ENCODE peak calls at places on chromosome 19, in nine cellular contexts. W is HCT116; K is GM23248; A is mesenchymal stem cell; O is CD8-positive, alpha-beta memory T cell; H is OCI-LY7; M is right lobe of liver; G is A549; B is breast epithelium. S is an unnamed sample.

GRCh38 chr19:42985588-42985987 is 40.7 kb downstream of the PSG11 start:
- DNase-seq in W (no peak), K (no peak), A (no peak), O (no peak), H (no peak), M (no peak), G (no peak), B (no peak), S (no peak)

GRCh38 chr19:12139309-12139708 is 841 bp downstream of the ZNF20 start:
- DNase-seq in W (no peak), K (peak; percentile 53), A (peak; percentile 32), O (no peak), H (no peak), M (no peak), G (no peak), B (no peak), S (no peak)

GRCh38 chr19:9913237-9914000 is 22.9 kb downstream of the OLFM2 start:
- DNase-seq in W (no peak), K (peak; percentile 63), A (peak; percentile 26), O (no peak), H (no peak), M (no peak), G (no peak), B (no peak), S (no peak)

GRCh38 chr19:33063356-33064116 is 1.2 kb downstream of the RHPN2 start:
- DNase-seq in W (no peak), K (no peak), A (peak; percentile 37), O (no peak), H (peak; percentile 13), M (peak; percentile 52), G (peak; percentile 67), B (no peak), S (no peak)

GRCh38 chr19:13693933-13694332 is 70.4 kb upstream of the MRI1 start:
- DNase-seq in W (no peak), K (no peak), A (no peak), O (no peak), H (no peak), M (no peak), G (no peak), B (no peak), S (no peak)

GRCh38 chr19:38361633-38362075 is 12.7 kb upstream of the PSMD8 start:
- DNase-seq in W (peak; percentile 73), K (peak; percentile 87), A (peak; percentile 83), O (peak; percentile 48), H (peak; percentile 82), M (peak; percentile 58), G (peak; percentile 96), B (peak; percentile 83), S (peak; percentile 78)

GRCh38 chr19:41226053-41226873 is 7.2 kb downstream of the AXL start:
- DNase-seq in W (peak; percentile 72), K (peak; percentile 96), A (peak; percentile 89), O (peak; percentile 21), H (no peak), M (peak; percentile 66), G (peak; percentile 95), B (peak; percentile 63), S (peak; percentile 37)

GRCh38 chr19:40363128-40363527 is 14.6 kb downstream of the PLD3 start:
- DNase-seq in W (no peak), K (no peak), A (no peak), O (no peak), H (no peak), M (no peak), G (no peak), B (no peak), S (no peak)

GRCh38 chr19:41088151-41088550 is at the start of gene CYP2A13:
- DNase-seq in W (no peak), K (no peak), A (no peak), O (no peak), H (no peak), M (no peak), G (no peak), B (no peak), S (no peak)

GRCh38 chr19:8462601-8463000 is 17.8 kb downstream of the HNRNPM start:
- DNase-seq in W (no peak), K (no peak), A (no peak), O (no peak), H (no peak), M (no peak), G (no peak), B (no peak), S (no peak)

GRCh38 chr19:54574051-54574450 is 461 bp downstream of the LILRA2 start:
- DNase-seq in W (no peak), K (no peak), A (no peak), O (no peak), H (no peak), M (no peak), G (no peak), B (no peak), S (no peak)

GRCh38 chr19:54573330-54573872 is at the start of gene LILRA2:
- DNase-seq in W (no peak), K (no peak), A (no peak), O (no peak), H (peak; percentile 52), M (no peak), G (no peak), B (no peak), S (no peak)

GRCh38 chr19:54576411-54576976 is 2.9 kb downstream of the LILRA2 start:
- DNase-seq in W (no peak), K (no peak), A (no peak), O (no peak), H (no peak), M (no peak), G (no peak), B (no peak), S (no peak)

GRCh38 chr19:54572696-54573311 is 786 bp upstream of the LILRA2 start:
- DNase-seq in W (no peak), K (no peak), A (no peak), O (no peak), H (peak; percentile 31), M (no peak), G (no peak), B (no peak), S (no peak)

GRCh38 chr19:54574527-54575056 is 1.0 kb downstream of the LILRA2 start:
- DNase-seq in W (no peak), K (no peak), A (no peak), O (no peak), H (no peak), M (no peak), G (no peak), B (no peak), S (no peak)
- H3K4me1 ChIP-seq in W (no peaks in the 10 kb centered on the region), K (no peaks in the 10 kb centered on the region), A (no peaks in the 10 kb centered on the region), O (no peaks in the 10 kb centered on the region), H (peaks cover 22% of the 10 kb centered on the region), M (no peaks in the 10 kb centered on the region), G (no peaks in the 10 kb centered on the region), B (no peaks in the 10 kb centered on the region), S (no peaks in the 10 kb centered on the region)

GRCh38 chr19:3065675-3066357 is 3.5 kb upstream of the TLE5 start:
- DNase-seq in W (no peak), K (no peak), A (no peak), O (no peak), H (peak; percentile 91), M (no peak), G (no peak), B (no peak), S (no peak)
- H3K27ac ChIP-seq in W (no peak overlapping the region), K (no peak overlapping the region), A (no peak overlapping the region), O (no peak overlapping the region), H (peak overlapping the region; percentile 92), M (no peak overlapping the region), G (peak overlapping the region; percentile 33), B (peak overlapping the region; percentile 74), S (no peak overlapping the region)

GRCh38 chr19:45046355-45046754 is 7.5 kb downstream of the CLASRP start:
- DNase-seq in W (no peak), K (no peak), A (no peak), O (no peak), H (no peak), M (no peak), G (no peak), B (no peak), S (no peak)

GRCh38 chr19:45045671-45046353 is 7.0 kb downstream of the CLASRP start:
- DNase-seq in W (no peak), K (no peak), A (no peak), O (no peak), H (no peak), M (peak; percentile 84), G (no peak), B (no peak), S (no peak)

GRCh38 chr19:45050036-45050435 is 11.2 kb downstream of the CLASRP start:
- DNase-seq in W (no peak), K (peak; percentile 12), A (no peak), O (no peak), H (no peak), M (no peak), G (no peak), B (no peak), S (no peak)

GRCh38 chr19:45049073-45049736 is 10.4 kb downstream of the CLASRP start:
- DNase-seq in W (no peak), K (no peak), A (no peak), O (no peak), H (no peak), M (peak; percentile 90), G (no peak), B (peak; percentile 67), S (no peak)

DNA sequence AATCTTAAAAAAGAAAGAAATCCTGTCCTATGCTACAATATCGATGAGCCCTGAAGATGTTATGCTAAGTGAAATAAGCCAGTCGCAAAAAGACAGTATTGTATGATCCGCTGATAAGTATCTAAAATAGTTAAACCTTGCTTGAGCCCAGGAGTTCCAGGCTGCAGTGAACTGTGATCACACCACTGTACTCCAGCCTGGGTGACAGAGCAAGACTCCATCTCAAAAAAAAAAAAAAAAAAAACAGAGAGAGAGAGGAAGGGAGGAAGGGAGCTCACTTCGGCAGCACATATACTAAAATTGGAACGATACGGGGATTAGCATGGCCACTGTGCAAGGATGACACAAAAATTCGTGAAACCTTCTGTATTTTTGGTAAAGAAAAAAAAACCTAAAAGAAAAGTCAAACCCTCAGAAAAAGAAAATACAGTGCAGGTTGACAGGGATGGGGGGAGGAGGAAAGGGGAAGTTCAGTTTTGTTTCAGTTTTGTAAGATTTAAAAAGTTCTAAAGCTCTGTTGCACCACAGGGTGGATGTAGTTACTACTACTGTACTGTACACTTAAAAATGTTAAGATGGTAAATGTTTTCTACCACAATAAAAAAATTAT is 8.4 kb downstream of the CLASRP start:
- DNase-seq in W (no peak), K (no peak), A (no peak), O (no peak), H (peak; percentile 76), M (no peak), G (no peak), B (no peak), S (no peak)
- H3K4me3 ChIP-seq in W (no peak overlapping the region), K (no peak overlapping the region), A (no peak overlapping the region), O (no peak overlapping the region), H (peak overlapping the region; percentile 60), M (no peak overlapping the region), G (no peak overlapping the region), B (no peak overlapping the region), S (no peak overlapping the region)

DNA sequence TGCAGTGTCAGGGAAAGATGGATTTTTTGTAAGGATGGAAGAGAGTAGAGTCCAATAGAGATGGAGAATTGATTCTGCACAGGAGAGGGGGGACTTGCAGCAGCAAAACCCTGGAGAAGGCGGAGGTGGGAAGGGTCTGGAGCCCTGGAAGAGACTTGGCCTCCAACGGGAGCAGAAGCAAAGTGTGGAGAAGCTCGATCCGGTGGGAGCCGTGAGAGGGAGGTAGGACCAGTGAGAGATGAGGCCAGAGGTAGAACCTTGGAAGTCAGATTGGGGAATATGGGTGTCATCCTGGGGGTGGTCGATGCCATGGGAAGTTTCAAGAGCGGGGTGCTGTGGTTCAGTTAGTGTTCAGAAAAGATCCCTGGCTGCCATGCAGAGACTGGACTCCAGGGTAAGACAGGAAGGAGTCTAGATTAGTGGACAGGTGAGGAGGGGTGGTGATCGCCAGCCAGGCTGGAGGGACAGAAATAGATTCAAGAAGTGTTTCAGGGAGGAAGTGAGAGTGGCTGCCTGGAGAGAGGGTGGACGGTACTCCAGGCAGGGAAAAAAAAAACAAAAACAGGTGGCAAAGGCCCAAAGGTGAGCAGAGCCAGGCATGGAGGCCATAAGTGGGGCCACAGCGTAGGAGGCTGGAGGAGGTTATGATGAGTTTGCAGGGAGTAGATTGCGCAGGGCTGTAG is 2.6 kb downstream of the PPP5C start:
- DNase-seq in W (no peak), K (no peak), A (no peak), O (no peak), H (peak; percentile 57), M (no peak), G (no peak), B (no peak), S (no peak)
- H3K4me1 ChIP-seq in W (no peaks in the 10 kb centered on the region), K (peaks cover 30% of the 10 kb centered on the region), A (peaks cover 43% of the 10 kb centered on the region), O (peaks cover 52% of the 10 kb centered on the region), H (peaks cover 61% of the 10 kb centered on the region), M (peaks cover 6% of the 10 kb centered on the region), G (peaks cover 44% of the 10 kb centered on the region), B (peaks cover 7% of the 10 kb centered on the region), S (peaks cover 53% of the 10 kb centered on the region)

S was measured in ascending aorta.